ENCODE peak calls at places on chromosomes 7 and 10, in nine cellular contexts. D, Z, A, U, E, Q, K, H and F are unnamed samples.

GRCh38 chr10:7610651-7611389 is 55.9 kb downstream of the ITIH5 start:
- DNase-seq in Z (peak; percentile 80), K (no peak), U (peak; percentile 47), Q (peak; percentile 63), H (peak; percentile 44), A (peak; percentile 22), E (no peak), D (no peak), F (no peak)

GRCh38 chr7:120273476-120273975 is 551 bp downstream of the KCND2 start:
- DNase-seq in A (no peak), K (no peak), H (no peak), E (peak; percentile 11), D (peak; percentile 67), Z (peak; percentile 62), Q (no peak), U (no peak), F (peak; percentile 54)

GRCh38 chr7:128404143-128404681 is 5.6 kb downstream of the IMPDH1 start:
- DNase-seq in D (no peak), Q (no peak), Z (no peak), U (no peak), H (peak; percentile 31), E (no peak), A (no peak), K (no peak), F (no peak)

GRCh38 chr7:47045592-47045991 is 536.3 kb downstream of the TNS3 start:
- DNase-seq in H (no peak), Q (no peak), E (no peak), Z (no peak), A (no peak), D (no peak), U (no peak), K (no peak), F (peak; percentile 26)

GRCh38 chr10:44990302-44990655 is 10.4 kb upstream of the ZNF22 start:
- DNase-seq in H (no peak), K (peak; percentile 19), Q (peak; percentile 50), A (peak; percentile 42), E (no peak), D (no peak), U (no peak), Z (no peak), F (peak; percentile 71)

GRCh38 chr10:117884088-117884487 is 162.7 kb downstream of the RAB11FIP2 start:
- DNase-seq in A (no peak), H (no peak), U (no peak), E (no peak), D (no peak), K (no peak), Z (no peak), Q (no peak), F (no peak)

GRCh38 chr10:76113952-76114351 is 682.5 kb downstream of the LRMDA start:
- DNase-seq in E (peak; percentile 41), K (no peak), U (no peak), H (no peak), D (no peak), Q (no peak), A (no peak), Z (no peak), F (peak; percentile 17)

GRCh38 chr7:17474724-17475344 is 176.4 kb downstream of the AHR start:
- DNase-seq in Z (no peak), H (no peak), A (no peak), U (no peak), E (no peak), Q (no peak), K (no peak), D (no peak), F (no peak)

GRCh38 chr10:127413326-127413725 is 135.8 kb upstream of the NPS start:
- DNase-seq in D (peak; percentile 54), U (no peak), E (no peak), Z (no peak), Q (no peak), K (no peak), H (no peak), A (no peak), F (no peak)

GRCh38 chr7:13312327-13312726 is 624.9 kb downstream of the ARL4A start:
- DNase-seq in H (no peak), E (no peak), A (no peak), U (no peak), Q (no peak), Z (no peak), K (peak; percentile 33), D (no peak), F (no peak)

GRCh38 chr7:13309535-13309934 is 622.1 kb downstream of the ARL4A start:
- DNase-seq in D (no peak), H (no peak), Z (no peak), K (no peak), A (no peak), U (no peak), Q (no peak), E (no peak), F (no peak)

GRCh38 chr7:13308423-13308822 is 621.0 kb downstream of the ARL4A start:
- DNase-seq in Q (no peak), Z (no peak), A (no peak), K (no peak), E (no peak), D (no peak), H (no peak), U (no peak), F (no peak)
- TF ChIP-seq CTCF in Q (no peak), Z (no peak), A (no peak), K (no peak), E (no peak), D (no peak), H (no peak), U (no peak), F (no peak)

DNA sequence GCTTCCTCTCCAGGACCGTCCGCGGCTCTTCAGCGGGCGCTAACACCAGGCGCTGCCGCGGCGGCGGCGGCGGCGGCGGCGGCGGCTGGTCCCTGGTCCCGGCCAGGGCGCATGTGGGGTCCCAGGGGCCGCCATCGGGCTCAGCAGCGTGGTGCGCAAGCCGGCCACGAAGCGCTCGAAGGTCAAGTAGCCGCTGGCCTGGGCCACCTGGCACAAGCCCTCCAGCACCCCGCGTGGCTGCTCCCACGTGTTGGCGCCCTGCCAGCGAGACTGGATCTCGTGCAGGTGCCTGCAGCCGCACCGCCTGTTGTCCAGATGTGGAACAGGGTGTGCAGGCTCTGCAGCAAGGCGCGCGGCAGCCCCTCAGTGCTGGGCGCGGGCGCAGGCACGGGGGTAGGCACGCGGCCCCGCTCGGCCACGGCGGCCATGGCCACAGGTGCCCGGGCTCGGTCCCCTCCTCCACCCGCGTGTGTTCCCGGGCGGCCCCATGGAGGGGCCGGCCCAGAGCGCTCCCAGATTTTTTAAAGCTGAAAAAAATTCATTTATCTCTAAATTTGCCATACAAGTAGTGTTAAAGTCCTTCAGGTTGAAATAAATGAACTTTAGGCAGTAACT is 884.2 kb upstream of the ZNF722 start:
- DNase-seq in D (no peak), U (no peak), H (no peak), Z (no peak), E (no peak), A (no peak), K (no peak), Q (no peak), F (no peak)
- H3K9me3 ChIP-seq in D (peaks cover 5% of the 10 kb centered on the region), U (peaks cover 20% of the 10 kb centered on the region), H (peaks cover 17% of the 10 kb centered on the region), Z (no peaks in the 10 kb centered on the region), E (peaks cover 37% of the 10 kb centered on the region), A (peaks cover 3% of the 10 kb centered on the region), K (no peaks in the 10 kb centered on the region), Q (no peaks in the 10 kb centered on the region), F (no peaks in the 10 kb centered on the region)

DNA sequence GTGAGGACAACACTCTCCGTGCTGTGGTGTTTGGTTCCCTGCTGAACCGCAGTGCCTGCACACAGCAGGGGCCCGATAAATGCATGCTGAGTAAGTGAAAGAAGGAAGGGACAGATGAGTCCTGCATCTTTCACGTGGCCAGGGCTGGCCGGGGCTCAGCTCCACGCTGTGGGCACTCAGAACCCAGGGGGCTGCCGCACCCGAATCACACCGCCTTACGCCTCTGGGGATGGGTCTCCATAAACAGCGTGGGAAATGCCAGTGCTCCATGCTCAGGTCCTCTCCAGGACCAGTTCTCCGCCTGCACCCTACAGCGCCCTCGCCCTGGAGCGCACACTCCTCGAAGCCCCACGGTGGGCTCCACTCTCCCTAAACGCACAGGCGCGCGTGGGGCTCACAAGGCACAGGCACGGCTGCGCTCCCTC is 38.1 kb downstream of the RASGEF1A start:
- DNase-seq in U (peak; percentile 11), H (peak; percentile 7), D (peak; percentile 51), Z (peak; percentile 34), Q (no peak), A (no peak), K (no peak), E (no peak), F (no peak)
- H3K4me1 ChIP-seq in U (peaks cover 4% of the 10 kb centered on the region), H (peaks cover 12% of the 10 kb centered on the region), D (peaks cover 13% of the 10 kb centered on the region), Z (no peaks in the 10 kb centered on the region), Q (peaks cover 10% of the 10 kb centered on the region), A (peaks cover 6% of the 10 kb centered on the region), K (peaks cover 18% of the 10 kb centered on the region), E (peaks cover 4% of the 10 kb centered on the region), F (no peaks in the 10 kb centered on the region)

GRCh38 chr7:95687759-95688343 is 84.5 kb upstream of the DYNC1I1 start:
- DNase-seq in Q (no peak), H (no peak), D (no peak), Z (no peak), K (peak; percentile 8), A (no peak), U (no peak), E (peak; percentile 16), F (peak; percentile 47)
- TF ChIP-seq CTCF in Q (no peak), H (peak; percentile 57), D (peak; percentile 35), Z (peak; percentile 43), K (peak; percentile 63), A (peak; percentile 61), U (peak; percentile 25), E (peak; percentile 18), F (peak; percentile 47)

GRCh38 chr7:64643567-64643966 is 22.4 kb upstream of the ZNF107 start:
- DNase-seq in D (no peak), H (no peak), K (no peak), Q (no peak), E (no peak), U (no peak), A (no peak), Z (no peak), F (no peak)
- H3K9me3 ChIP-seq in D (no peaks in the 10 kb centered on the region), H (no peaks in the 10 kb centered on the region), K (no peaks in the 10 kb centered on the region), Q (no peaks in the 10 kb centered on the region), E (peaks cover 9% of the 10 kb centered on the region), U (no peaks in the 10 kb centered on the region), A (no peaks in the 10 kb centered on the region), Z (no peaks in the 10 kb centered on the region), F (peaks cover 4% of the 10 kb centered on the region)

GRCh38 chr10:35391153-35391953 is 55.0 kb downstream of the CCNY start:
- DNase-seq in H (no peak), E (no peak), Q (no peak), A (no peak), D (no peak), Z (no peak), U (no peak), K (no peak), F (no peak)

GRCh38 chr10:35390441-35390840 is 54.1 kb downstream of the CCNY start:
- DNase-seq in D (no peak), U (no peak), E (no peak), K (no peak), Z (no peak), A (no peak), Q (no peak), H (no peak), F (no peak)

GRCh38 chr10:35392482-35393230 is 56.3 kb downstream of the CCNY start:
- DNase-seq in E (no peak), H (no peak), Z (no peak), U (no peak), K (no peak), Q (no peak), D (no peak), A (no peak), F (no peak)

GRCh38 chr10:35390843-35391152 is 54.5 kb downstream of the CCNY start:
- DNase-seq in A (no peak), Q (no peak), K (no peak), H (no peak), Z (no peak), E (no peak), U (no peak), D (no peak), F (no peak)

GRCh38 chr10:35391954-35392262 is 55.6 kb downstream of the CCNY start:
- DNase-seq in Q (no peak), A (no peak), E (no peak), D (no peak), K (no peak), Z (no peak), H (no peak), U (no peak), F (no peak)
- H3K4me1 ChIP-seq in Q (peaks cover 77% of the 10 kb centered on the region), A (peaks cover 81% of the 10 kb centered on the region), E (peaks cover 14% of the 10 kb centered on the region), D (peaks cover 51% of the 10 kb centered on the region), K (peaks cover 9% of the 10 kb centered on the region), Z (peaks cover 49% of the 10 kb centered on the region), H (peaks cover 11% of the 10 kb centered on the region), U (peaks cover 23% of the 10 kb centered on the region), F (peaks cover 29% of the 10 kb centered on the region)